ENCODE peak calls at places on chromosomes 4 and X, in six cellular contexts. Q, T, V, K, I and J are unnamed samples.

GRCh38 chr4:2800691-2801596 is 8.1 kb downstream of the SH3BP2 start:
- DNase-seq in Q (peak; percentile 79), T (peak; percentile 51), V (no peak), K (no peak), I (no peak), J (peak; percentile 90)

GRCh38 chr4:24747234-24747975 is 48.0 kb upstream of the SOD3 start:
- DNase-seq in Q (no peak), T (no peak), V (no peak), K (no peak), I (no peak), J (no peak)

GRCh38 chr4:189202182-189202868 is 738.3 kb upstream of the FRG1 start:
- DNase-seq in Q (peak; percentile 69), T (no peak), V (peak; percentile 36), K (no peak), I (no peak), J (peak; percentile 65)

GRCh38 chrX:148670277-148670676 is 169.9 kb downstream of the AFF2 start:
- DNase-seq in Q (no peak), T (no peak), V (no peak), K (no peak), I (no peak), J (no peak)

GRCh38 chr4:48269861-48270515 is 350 bp upstream of the TEC start:
- DNase-seq in Q (peak; percentile 94), T (peak; percentile 85), V (peak; percentile 76), K (peak; percentile 97), I (peak; percentile 25), J (peak; percentile 97)

GRCh38 chr4:97395980-97396562 is 747.2 kb downstream of the STPG2 start:
- DNase-seq in Q (no peak), T (no peak), V (no peak), K (no peak), I (no peak), J (no peak)

GRCh38 chr4:137310593-137311490 is 221.5 kb downstream of the PCDH18 start:
- DNase-seq in Q (no peak), T (no peak), V (no peak), K (no peak), I (no peak), J (no peak)

GRCh38 chr4:94126669-94127068 is 81.0 kb upstream of the SMARCAD1 start:
- DNase-seq in Q (no peak), T (no peak), V (no peak), K (no peak), I (no peak), J (no peak)

GRCh38 chr4:24477919-24478318 is 106.4 kb downstream of the DHX15 start:
- DNase-seq in Q (no peak), T (no peak), V (no peak), K (no peak), I (no peak), J (no peak)

GRCh38 chr4:54099287-54099958 is 540 bp upstream of the GSX2 start:
- DNase-seq in Q (no peak), T (no peak), V (no peak), K (no peak), I (no peak), J (no peak)
- H3K4me1 ChIP-seq in Q (peaks cover 40% of the 10 kb centered on the region), T (no peaks in the 10 kb centered on the region), V (peaks cover 3% of the 10 kb centered on the region), K (peaks cover 41% of the 10 kb centered on the region), I (peaks cover 30% of the 10 kb centered on the region), J (peaks cover 39% of the 10 kb centered on the region)

GRCh38 chrX:134374910-134375309 is 85.1 kb upstream of the HPRT1 start:
- DNase-seq in Q (no peak), T (no peak), V (no peak), K (no peak), I (no peak), J (no peak)
- H3K4me3 ChIP-seq in Q (peak overlapping the region; percentile 83), T (peak overlapping the region; percentile 98), V (peak overlapping the region; percentile 89), K (no peak overlapping the region), I (no peak overlapping the region), J (peak overlapping the region; percentile 69)

GRCh38 chrX:104189862-104190261 is 23.6 kb downstream of the FAM199X start:
- DNase-seq in Q (no peak), T (no peak), V (no peak), K (no peak), I (no peak), J (no peak)

GRCh38 chrX:104193485-104193884 is 27.2 kb downstream of the FAM199X start:
- DNase-seq in Q (no peak), T (no peak), V (no peak), K (no peak), I (no peak), J (no peak)

GRCh38 chrX:104195013-104195412 is 28.8 kb downstream of the FAM199X start:
- DNase-seq in Q (no peak), T (no peak), V (no peak), K (no peak), I (no peak), J (no peak)

GRCh38 chrX:104195489-104196084 is 29.3 kb downstream of the FAM199X start:
- DNase-seq in Q (no peak), T (peak; percentile 39), V (peak; percentile 4), K (no peak), I (no peak), J (no peak)
- TF ChIP-seq CTCF in Q (peak; percentile 55), T (peak; percentile 80), V (peak; percentile 64), K (peak; percentile 66), I (peak; percentile 65), J (peak; percentile 62)

GRCh38 chrX:2708601-2709200 is 17.6 kb downstream of the CD99 start:
- DNase-seq in Q (no peak), T (no peak), V (no peak), K (no peak), I (no peak), J (no peak)
- H3K4me1 ChIP-seq in Q (peaks cover 32% of the 10 kb centered on the region), T (peaks cover 52% of the 10 kb centered on the region), V (peaks cover 56% of the 10 kb centered on the region), K (peaks cover 85% of the 10 kb centered on the region), I (peaks cover 56% of the 10 kb centered on the region), J (peaks cover 73% of the 10 kb centered on the region)

DNA sequence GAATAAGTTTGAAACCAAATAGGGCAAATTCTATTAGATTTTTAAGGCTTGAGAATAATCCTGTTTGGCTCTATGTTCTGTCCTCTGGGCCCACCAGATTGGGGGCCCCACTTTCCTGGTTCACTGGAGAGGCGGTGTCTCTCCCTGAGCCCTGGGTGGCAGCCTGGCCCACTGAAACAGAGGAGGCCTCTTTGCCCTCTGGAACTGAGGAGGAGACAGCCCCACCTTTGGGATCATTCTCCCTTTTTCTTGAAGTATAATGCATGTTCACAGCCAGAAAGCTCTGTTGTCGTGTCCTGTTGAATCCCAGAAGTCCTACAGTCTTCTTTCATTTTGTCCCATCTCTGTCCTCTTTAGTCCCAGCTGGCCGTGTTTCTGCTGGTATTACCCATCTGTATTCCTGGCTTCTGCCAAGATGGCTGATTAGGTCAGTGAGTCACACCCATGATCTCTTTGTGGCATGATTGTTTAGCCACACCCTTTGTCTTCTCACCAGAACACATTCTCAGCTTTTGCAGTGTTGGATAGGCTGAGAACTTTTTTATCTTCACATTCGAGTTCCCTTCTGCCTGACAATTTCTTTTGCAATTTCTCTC is 8.1 kb upstream of the TBC1D25 start:
- DNase-seq in Q (no peak), T (peak; percentile 59), V (peak; percentile 28), K (no peak), I (no peak), J (no peak)
- H3K4me3 ChIP-seq in Q (no peak overlapping the region), T (no peak overlapping the region), V (no peak overlapping the region), K (no peak overlapping the region), I (no peak overlapping the region), J (no peak overlapping the region)

DNA sequence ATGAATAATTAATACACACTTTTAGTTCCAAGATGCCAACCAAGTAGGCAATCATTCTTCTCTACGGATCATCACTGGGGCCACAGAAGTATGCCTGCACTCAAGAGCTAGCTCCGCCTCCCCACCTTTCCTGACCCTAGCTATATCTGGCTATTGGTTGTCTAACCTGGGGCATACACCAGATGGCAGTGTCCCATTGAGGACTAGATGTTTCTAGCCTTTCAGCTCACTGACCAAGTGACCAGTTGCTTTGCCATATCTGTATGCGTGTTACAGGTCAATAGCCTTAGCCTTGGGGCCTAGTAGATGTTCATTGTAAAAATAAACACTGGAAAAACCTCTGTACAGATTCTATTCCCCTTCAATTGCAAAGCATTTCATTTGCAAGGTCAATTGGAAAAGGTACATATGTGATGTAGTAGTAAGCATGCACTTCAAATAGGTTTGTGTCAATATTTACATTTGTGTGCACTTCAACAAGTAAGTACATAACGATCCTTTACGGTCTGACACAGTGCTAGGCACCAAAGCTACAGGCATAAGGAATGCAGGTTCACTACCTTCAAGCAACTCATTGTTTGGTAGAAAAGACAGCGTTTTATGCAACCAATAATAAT is 521.7 kb downstream of the PPARGC1A start:
- DNase-seq in Q (no peak), T (no peak), V (no peak), K (no peak), I (no peak), J (no peak)
- TF ChIP-seq CTCF in Q (no peak), T (no peak), V (no peak), K (peak; percentile 35), I (no peak), J (peak; percentile 21)

DNA sequence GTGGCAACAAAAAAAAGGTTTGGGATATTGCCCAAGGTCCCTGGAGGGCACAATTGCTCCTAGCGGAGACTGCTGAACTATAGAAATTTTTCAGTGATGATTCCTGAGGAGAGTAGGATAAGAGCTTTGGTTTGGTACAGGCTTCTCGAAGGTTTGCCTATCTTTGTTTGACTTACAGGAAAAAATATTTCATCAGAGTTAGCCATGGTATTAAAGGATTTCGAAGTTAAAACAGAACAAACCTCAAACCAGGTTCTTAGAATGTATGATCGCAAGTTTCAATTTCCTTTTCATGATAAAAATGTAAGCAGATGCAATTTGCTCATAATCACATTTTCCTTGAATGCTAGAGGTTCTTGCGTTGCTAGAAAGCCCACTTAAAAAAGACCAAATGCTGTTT is 1.7 kb downstream of the EGFL6 start:
- DNase-seq in Q (no peak), T (no peak), V (no peak), K (no peak), I (no peak), J (no peak)
- H3K4me1 ChIP-seq in Q (peaks cover 9% of the 10 kb centered on the region), T (no peaks in the 10 kb centered on the region), V (no peaks in the 10 kb centered on the region), K (peaks cover 11% of the 10 kb centered on the region), I (no peaks in the 10 kb centered on the region), J (no peaks in the 10 kb centered on the region)

GRCh38 chrX:103330601-103331397 is 760 bp downstream of the TCEAL7 start:
- DNase-seq in Q (no peak), T (no peak), V (no peak), K (no peak), I (no peak), J (no peak)
- H3K4me3 ChIP-seq in Q (peak overlapping the region; percentile 48), T (no peak overlapping the region), V (no peak overlapping the region), K (peak overlapping the region; percentile 41), I (no peak overlapping the region), J (peak overlapping the region; percentile 35)

DNA sequence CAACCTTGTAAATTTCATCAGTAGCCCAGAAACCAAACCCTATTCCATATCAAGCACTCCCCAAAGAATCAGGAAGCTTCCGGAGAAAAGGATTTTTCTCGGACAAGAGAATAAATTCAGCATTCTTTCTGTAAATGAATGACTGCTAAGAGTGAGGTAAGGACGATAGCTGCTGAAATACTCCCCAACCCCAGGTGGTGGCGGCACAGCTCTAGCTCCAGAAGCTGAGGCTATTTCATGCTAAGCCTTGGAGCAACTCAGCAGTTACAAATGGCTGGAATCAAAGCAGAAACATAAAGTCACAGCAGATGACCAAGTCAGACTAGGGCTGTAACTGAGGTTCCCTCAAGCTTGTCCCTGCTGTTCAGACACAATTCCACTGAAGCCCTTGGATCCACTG is 13.9 kb upstream of the PCDH19 start:
- DNase-seq in Q (no peak), T (no peak), V (no peak), K (no peak), I (no peak), J (no peak)
- TF ChIP-seq CTCF in Q (no peak), T (peak; percentile 56), V (no peak), K (no peak), I (no peak), J (no peak)